ENCODE peak calls at places on chromosomes 3 and 15, in nine cellular contexts. S is A549, P is HCT116, B is mesenchymal stem cell, Y is ovary, F is thoracic aorta, X is heart right ventricle, T is tibial artery, L is pancreas. R is an unnamed sample. For H3K4me1, the result is how much of the 10 kb centered on the place peaks cover.

GRCh38 chr15:28904541-28905303 is 18.9 kb downstream of the APBA2 start:
- DNase-seq in S (no peak), P (no peak), B (no peak), Y (no peak), F (no peak), X (no peak), T (no peak), L (no peak), R (no peak)

GRCh38 chr3:127220497-127220896 is 27.6 kb downstream of the PRR23E start:
- DNase-seq in S (no peak), P (no peak), B (no peak), Y (no peak), F (no peak), X (no peak), T (peak), L (no peak), R (no peak)

GRCh38 chr3:24166518-24166917 is 221.4 kb downstream of the NR1D2 start:
- DNase-seq in S (no peak), P (no peak), B (no peak), Y (no peak), F (no peak), X (no peak), T (no peak), L (no peak), R (no peak)

GRCh38 chr3:177810162-177810623 is 612.9 kb upstream of the TBL1XR1 start:
- DNase-seq in S (peak), P (no peak), B (peak), Y (no peak), F (no peak), X (no peak), T (no peak), L (no peak), R (no peak)

GRCh38 chr3:112411425-112411824 is 78.5 kb downstream of the CD200 start:
- DNase-seq in S (no peak), P (no peak), B (no peak), Y (no peak), F (no peak), X (no peak), T (no peak), L (no peak), R (no peak)

GRCh38 chr15:44719293-44719999 is 8.1 kb downstream of the B2M start:
- DNase-seq in S (no peak), P (no peak), B (peak), Y (no peak), F (no peak), X (no peak), T (no peak), L (no peak), R (peak)

GRCh38 chr3:138389841-138390581 is 41.6 kb downstream of the MRAS start:
- DNase-seq in S (peak), P (peak), B (peak), Y (peak), F (no peak), X (no peak), T (no peak), L (peak), R (no peak)

GRCh38 chr3:148790841-148791240 is 36.8 kb upstream of the CPB1 start:
- DNase-seq in S (no peak), P (no peak), B (peak), Y (no peak), F (no peak), X (no peak), T (peak), L (peak), R (no peak)

GRCh38 chr15:50876260-50876988 is 32.1 kb upstream of the AP4E1 start:
- DNase-seq in S (no peak), P (no peak), B (no peak), Y (no peak), F (no peak), X (no peak), T (no peak), L (no peak), R (no peak)

GRCh38 chr3:36792342-36792741 is 28.0 kb upstream of the DCLK3 start:
- DNase-seq in S (peak), P (peak), B (peak), Y (no peak), F (no peak), X (no peak), T (no peak), L (no peak), R (no peak)

GRCh38 chr3:126607214-126607908 is 47.6 kb downstream of the TXNRD3 start:
- DNase-seq in S (no peak), P (no peak), B (peak), Y (no peak), F (no peak), X (no peak), T (no peak), L (no peak), R (no peak)

GRCh38 chr3:195800240-195800639 is 11.5 kb downstream of the MUC4 start:
- DNase-seq in S (no peak), P (no peak), B (no peak), Y (no peak), F (no peak), X (no peak), T (no peak), L (no peak), R (no peak)

GRCh38 chr3:123605789-123606234 is 21.0 kb upstream of the HACD2 start:
- DNase-seq in S (peak), P (peak), B (peak), Y (no peak), F (no peak), X (no peak), T (no peak), L (no peak), R (no peak)

GRCh38 chr3:125140011-125140813 is 72.3 kb downstream of the SLC12A8 start:
- DNase-seq in S (no peak), P (no peak), B (peak), Y (no peak), F (no peak), X (no peak), T (no peak), L (no peak), R (no peak)

GRCh38 chr3:20552605-20553275 is 366.7 kb upstream of the SGO1 start:
- DNase-seq in S (no peak), P (no peak), B (no peak), Y (no peak), F (no peak), X (peak), T (no peak), L (no peak), R (no peak)

GRCh38 chr3:66751842-66752241 is 246.3 kb upstream of the KBTBD8 start:
- DNase-seq in S (no peak), P (no peak), B (no peak), Y (no peak), F (no peak), X (no peak), T (no peak), L (no peak), R (no peak)

GRCh38 chr15:67685008-67685599 is 140.2 kb upstream of the SKOR1 start:
- DNase-seq in S (no peak), P (peak), B (peak), Y (no peak), F (no peak), X (no peak), T (no peak), L (no peak), R (peak)

GRCh38 chr3:191627064-191627463 is 166.1 kb downstream of the PYDC2 start:
- DNase-seq in S (no peak), P (no peak), B (no peak), Y (no peak), F (no peak), X (no peak), T (no peak), L (no peak), R (no peak)

GRCh38 chr3:131976448-131976847 is 58.4 kb downstream of the CPNE4 start:
- DNase-seq in S (no peak), P (no peak), B (no peak), Y (no peak), F (no peak), X (no peak), T (no peak), L (no peak), R (no peak)

GRCh38 chr3:53171109-53171453 is 10.1 kb downstream of the PRKCD start:
- DNase-seq in S (no peak), P (no peak), B (no peak), Y (no peak), F (no peak), X (no peak), T (no peak), L (no peak), R (no peak)

GRCh38 chr3:28575100-28575747 is 226.6 kb upstream of the AZI2 start:
- DNase-seq in S (no peak), P (no peak), B (peak), Y (peak), F (no peak), X (peak), T (peak), L (peak), R (no peak)

GRCh38 chr3:56089739-56090138 is 378.5 kb downstream of the ERC2 start:
- DNase-seq in S (no peak), P (no peak), B (no peak), Y (no peak), F (no peak), X (no peak), T (no peak), L (no peak), R (no peak)

GRCh38 chr3:56887402-56888025 is 85.8 kb upstream of the ARHGEF3 start:
- DNase-seq in S (no peak), P (no peak), B (no peak), Y (no peak), F (no peak), X (no peak), T (no peak), L (no peak), R (peak)

GRCh38 chr15:99305761-99306505 is 54.7 kb downstream of the LRRC28 start:
- DNase-seq in S (no peak), P (no peak), B (peak), Y (peak), F (peak), X (peak), T (peak), L (peak), R (no peak)

GRCh38 chr3:8660781-8661180 is 16.2 kb upstream of the SSUH2 start:
- DNase-seq in S (no peak), P (no peak), B (no peak), Y (no peak), F (no peak), X (no peak), T (no peak), L (no peak), R (no peak)

GRCh38 chr15:91946075-91946474 is 92.6 kb downstream of the SLCO3A1 start:
- DNase-seq in S (no peak), P (no peak), B (no peak), Y (no peak), F (no peak), X (no peak), T (no peak), L (no peak), R (no peak)
- H3K4me1 ChIP-seq in S (half or more), P (under half), B (under half), Y (under half), F (under half), X (half or more), T (half or more), L (under half), R (under half)

GRCh38 chr15:39432935-39433334 is 147.9 kb upstream of the THBS1 start:
- DNase-seq in S (no peak), P (no peak), B (no peak), Y (no peak), F (no peak), X (no peak), T (no peak), L (no peak), R (no peak)

GRCh38 chr15:39435244-39435643 is 145.6 kb upstream of the THBS1 start:
- DNase-seq in S (no peak), P (no peak), B (no peak), Y (no peak), F (no peak), X (no peak), T (no peak), L (no peak), R (no peak)

GRCh38 chr15:39434751-39435238 is 146.1 kb upstream of the THBS1 start:
- DNase-seq in S (no peak), P (no peak), B (no peak), Y (no peak), F (no peak), X (peak), T (no peak), L (no peak), R (no peak)

GRCh38 chr15:39433351-39433750 is 147.5 kb upstream of the THBS1 start:
- DNase-seq in S (no peak), P (no peak), B (no peak), Y (no peak), F (no peak), X (no peak), T (no peak), L (no peak), R (no peak)

DNA sequence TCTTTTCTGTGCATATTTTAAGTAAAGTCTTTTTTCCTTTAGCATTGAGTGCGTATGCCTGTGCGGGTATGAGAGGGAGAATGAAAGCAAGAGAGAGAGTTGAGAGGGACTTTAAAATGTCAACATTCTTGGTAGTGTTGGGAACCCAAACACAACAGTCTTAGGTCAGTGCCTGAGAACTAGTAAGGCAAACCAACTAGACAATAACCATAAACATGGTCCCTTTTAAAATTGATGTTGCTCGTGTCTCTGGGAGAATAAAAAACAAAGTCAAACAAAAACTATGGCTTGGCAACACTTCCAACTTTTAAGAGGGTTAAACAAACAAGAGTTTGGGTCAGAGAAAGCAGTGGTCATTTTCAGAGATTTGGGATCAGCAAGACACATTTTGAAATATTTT is 146.8 kb upstream of the THBS1 start:
- DNase-seq in S (no peak), P (no peak), B (no peak), Y (no peak), F (no peak), X (no peak), T (no peak), L (no peak), R (no peak)
- H3K27ac ChIP-seq in S (no peak), P (no peak), B (no peak), Y (no peak), F (no peak), X (peak), T (peak), L (no peak), R (no peak)

GRCh38 chr15:40245666-40246065 is 6.8 kb downstream of the PAK6 start:
- DNase-seq in S (no peak), P (no peak), B (no peak), Y (no peak), F (no peak), X (no peak), T (peak), L (peak), R (no peak)
- H3K4me1 ChIP-seq in S (under half), P (under half), B (under half), Y (under half), F (under half), X (under half), T (under half), L (under half), R (under half)

GRCh38 chr3:85487375-85487774 is 528.6 kb downstream of the CADM2 start:
- DNase-seq in S (no peak), P (no peak), B (no peak), Y (no peak), F (no peak), X (no peak), T (no peak), L (no peak), R (no peak)
- H3K27ac ChIP-seq in S (no peak), P (no peak), B (no peak), Y (no peak), F (no peak), X (no peak), T (no peak), L (no peak), R (no peak)

R was measured in naive thymus-derived CD4-positive, alpha-beta T cell.